ENCODE peak calls at places on chromosomes 16 and 17, in eight cellular contexts. U is left ventricle myocardium inferior, H is stomach, F is hepatocyte, J is neural crest cell, G is ascending aorta, X is A549, B is natural killer cell. L is an unnamed sample.

GRCh38 chr16:47359478-47359877 is 101.4 kb downstream of the ITFG1 start:
- DNase-seq in B (no peak), H (peak; percentile 46), X (no peak), U (no peak), J (no peak), G (no peak), F (no peak), L (no peak)

GRCh38 chr17:58307468-58308172 is 21.0 kb downstream of the TSPOAP1 start:
- DNase-seq in G (no peak), F (no peak), X (no peak), U (no peak), B (no peak), J (no peak), H (peak; percentile 13), L (peak; percentile 11)

GRCh38 chr17:10384175-10384574 is 11.4 kb upstream of the MYH13 start:
- DNase-seq in J (no peak), X (no peak), G (no peak), F (no peak), H (no peak), B (no peak), U (no peak), L (no peak)

GRCh38 chr16:13895516-13895915 is 24.4 kb upstream of the ERCC4 start:
- DNase-seq in J (no peak), U (no peak), X (no peak), F (no peak), G (no peak), B (no peak), H (no peak), L (no peak)

GRCh38 chr16:3769013-3769412 is 51.7 kb upstream of the TRAP1 start:
- DNase-seq in B (no peak), U (no peak), G (no peak), F (no peak), X (no peak), J (no peak), H (no peak), L (no peak)

GRCh38 chr16:50297301-50298074 is 31.1 kb downstream of the ADCY7 start:
- DNase-seq in H (no peak), B (no peak), U (no peak), X (no peak), G (no peak), F (no peak), J (no peak), L (no peak)

GRCh38 chr17:48556534-48557401 is 11.9 kb upstream of the HOXB2 start:
- DNase-seq in H (no peak), U (no peak), B (no peak), J (no peak), F (no peak), G (no peak), X (no peak), L (no peak)

GRCh38 chr17:80925668-80926067 is 66.0 kb upstream of the CHMP6 start:
- DNase-seq in U (no peak), F (no peak), J (no peak), G (no peak), X (no peak), H (no peak), B (no peak), L (no peak)

GRCh38 chr16:26951950-26952349 is 114.8 kb upstream of the C16orf82 start:
- DNase-seq in F (peak; percentile 31), H (no peak), B (no peak), G (no peak), U (no peak), X (no peak), J (no peak), L (no peak)

GRCh38 chr17:58755577-58756245 is at the start of gene PPM1E:
- DNase-seq in G (no peak), H (peak; percentile 33), B (peak; percentile 20), J (peak; percentile 91), X (peak; percentile 56), F (peak; percentile 76), U (peak; percentile 25), L (peak; percentile 71)

GRCh38 chr16:58678716-58679115 is 5.9 kb downstream of the SLC38A7 start:
- DNase-seq in H (no peak), B (no peak), X (peak; percentile 55), F (no peak), G (no peak), J (no peak), U (peak; percentile 37), L (no peak)

GRCh38 chr16:58196898-58197313 is 1.0 kb downstream of the CSNK2A2 start:
- DNase-seq in G (no peak), B (no peak), H (no peak), U (no peak), F (peak; percentile 7), X (no peak), J (no peak), L (no peak)

GRCh38 chr17:63826468-63827001 is 696 bp upstream of the PSMC5 start:
- DNase-seq in B (peak; percentile 36), U (peak; percentile 27), H (no peak), F (peak; percentile 38), G (no peak), X (no peak), J (no peak), L (no peak)

GRCh38 chr17:20994779-20995149 is 48.0 kb downstream of the USP22 start:
- DNase-seq in F (no peak), B (no peak), U (no peak), G (no peak), H (no peak), X (no peak), J (no peak), L (no peak)

GRCh38 chr16:51382940-51383339 is 231.9 kb upstream of the SALL1 start:
- DNase-seq in J (no peak), G (no peak), H (no peak), F (no peak), U (no peak), B (no peak), X (no peak), L (no peak)

GRCh38 chr17:36675250-36675649 is 73.9 kb downstream of the MRM1 start:
- DNase-seq in G (no peak), H (no peak), U (no peak), X (no peak), B (no peak), F (no peak), J (no peak), L (no peak)

GRCh38 chr17:83056583-83057396 is 22.6 kb upstream of the METRNL start:
- DNase-seq in B (peak; percentile 8), U (no peak), F (no peak), J (no peak), X (no peak), G (no peak), H (peak; percentile 21), L (no peak)

GRCh38 chr16:89732142-89732917 is 11.0 kb downstream of the ZNF276 start:
- DNase-seq in B (no peak), U (no peak), H (no peak), F (no peak), X (no peak), G (no peak), J (no peak), L (no peak)

GRCh38 chr16:6081320-6081976 is 983.9 kb upstream of the EEF2KMT start:
- DNase-seq in B (no peak), J (peak; percentile 48), H (no peak), G (no peak), F (peak; percentile 46), X (peak; percentile 27), U (no peak), L (no peak)
- TF ChIP-seq CTCF in B (no peak), J (peak; percentile 81), H (no peak), G (no peak), F (peak; percentile 70), X (no peak), U (peak; percentile 40), L (peak; percentile 79)

DNA sequence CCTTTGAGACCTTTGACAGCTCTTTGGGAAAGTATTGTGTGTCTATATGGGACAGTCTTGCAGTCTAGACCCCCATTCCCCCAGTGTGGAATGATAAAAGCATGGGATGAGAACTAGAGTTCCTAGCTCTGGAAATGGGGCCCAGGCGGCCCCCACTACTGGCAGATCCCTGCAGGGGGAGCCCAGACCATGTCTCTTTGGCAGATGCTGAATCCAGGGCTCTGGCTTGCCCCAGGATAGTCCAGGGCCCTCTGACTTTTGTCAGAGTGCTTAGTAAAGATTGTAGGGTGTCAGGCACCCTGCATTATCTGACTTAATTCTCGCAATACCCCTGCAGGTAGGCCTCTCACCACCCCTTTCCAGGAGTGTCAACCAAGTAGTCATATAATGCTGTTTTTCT is 8.3 kb downstream of the ALKBH5 start:
- DNase-seq in X (no peak), F (no peak), B (no peak), H (no peak), U (no peak), J (no peak), G (no peak), L (no peak)
- TF ChIP-seq CTCF in X (peak; percentile 21), F (peak; percentile 6), B (no peak), H (peak; percentile 8), U (peak; percentile 40), J (peak; percentile 40), G (no peak), L (no peak)

DNA sequence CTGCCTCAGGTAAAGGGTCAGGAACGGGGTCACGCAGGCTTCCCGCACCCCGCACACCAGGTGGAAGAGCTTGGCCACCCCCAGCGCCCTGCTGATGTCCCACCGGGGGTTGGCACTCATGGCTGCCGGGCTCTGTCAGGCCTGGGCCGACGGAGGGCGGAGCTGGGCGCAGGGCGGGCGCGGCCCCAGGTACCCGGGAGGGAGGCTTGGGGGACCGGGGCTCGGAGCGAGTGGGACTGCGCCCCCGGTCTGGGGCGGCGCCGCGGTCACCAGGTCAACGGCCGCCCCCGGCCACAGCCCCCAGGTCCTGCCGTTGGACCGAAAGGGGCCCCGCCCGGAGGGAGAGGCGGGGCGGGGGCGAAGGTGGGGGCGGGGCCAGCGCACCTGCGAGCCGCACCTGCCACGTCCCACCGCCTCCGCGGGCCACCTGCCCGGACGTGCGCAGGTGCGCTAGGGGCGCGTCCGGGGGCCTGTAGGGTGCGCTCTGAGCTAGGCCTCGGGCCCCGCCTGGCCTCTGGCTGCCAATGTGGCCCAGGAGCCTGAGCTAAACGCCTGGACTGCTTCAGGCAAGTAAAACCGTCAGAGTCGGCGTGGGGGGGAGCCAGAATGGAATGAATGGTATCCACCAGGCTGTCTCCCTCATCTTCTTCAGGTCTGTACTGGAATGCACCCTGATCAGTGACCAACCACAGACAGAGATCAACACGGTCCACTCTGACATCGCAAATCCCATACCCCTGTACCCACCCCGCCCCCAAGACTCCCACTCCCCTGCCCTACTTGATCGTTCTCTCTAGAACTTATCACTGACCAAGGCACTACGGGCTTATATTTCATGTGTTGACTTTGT is at the start of gene MFSD6L:
- DNase-seq in F (peak; percentile 85), J (no peak), U (no peak), H (peak; percentile 87), B (no peak), X (no peak), G (no peak), L (no peak)
- TF ChIP-seq CTCF in F (peak; percentile 18), J (no peak), U (peak; percentile 37), H (peak; percentile 23), B (no peak), X (no peak), G (no peak), L (no peak)

GRCh38 chr16:1763521-1764511 is 7.5 kb downstream of the NME3 start:
- DNase-seq in H (no peak), J (peak; percentile 67), G (no peak), U (no peak), X (peak; percentile 56), F (no peak), B (no peak), L (no peak)
- TF ChIP-seq CTCF in H (peak; percentile 18), J (peak; percentile 62), G (peak; percentile 3), U (peak; percentile 40), X (peak; percentile 46), F (peak; percentile 43), B (no peak), L (peak; percentile 12)

L was measured in D721Med.